ENCODE peak calls at places on chromosomes 4 and X, in seven cellular contexts. S is OCI-LY7, R is GM23338, U is NT2/D1, T is Peyer's patch, W is heart left ventricle, L is lung. H is an unnamed sample.

GRCh38 chr4:121484633-121485032 is 103.8 kb upstream of the QRFPR start:
- DNase-seq in S (peak; percentile 28), R (peak; percentile 78), U (peak; percentile 25), T (no peak), W (no peak), L (no peak), H (no peak)

GRCh38 chr4:96642486-96642885 is 802.6 kb downstream of the PDHA2 start:
- DNase-seq in S (no peak), R (peak; percentile 56), U (peak; percentile 20), T (no peak), W (no peak), L (no peak), H (no peak)

GRCh38 chr4:5543681-5544080 is 164.7 kb downstream of the EVC2 start:
- DNase-seq in S (no peak), R (no peak), U (no peak), T (no peak), W (no peak), L (no peak), H (no peak)

GRCh38 chr4:112523764-112524505 is 8.0 kb upstream of the NEUROG2 start:
- DNase-seq in S (peak; percentile 93), R (peak; percentile 96), U (peak; percentile 70), T (peak; percentile 84), W (no peak), L (peak; percentile 47), H (peak; percentile 62)

GRCh38 chr4:41204400-41204978 is 9.9 kb downstream of the APBB2 start:
- DNase-seq in S (no peak), R (no peak), U (no peak), T (no peak), W (peak; percentile 47), L (peak; percentile 56), H (no peak)

GRCh38 chr4:52266537-52267137 is 215.5 kb downstream of the SPATA18 start:
- DNase-seq in S (no peak), R (no peak), U (no peak), T (no peak), W (no peak), L (no peak), H (no peak)

GRCh38 chrX:1388651-1389050 is 3.3 kb downstream of the SLC25A6 start:
- DNase-seq in S (no peak), R (no peak), U (no peak), T (peak; percentile 26), W (no peak), L (no peak), H (no peak)

GRCh38 chrX:107396235-107396634 is 53.2 kb upstream of the FRMPD3 start:
- DNase-seq in S (no peak), R (no peak), U (no peak), T (no peak), W (no peak), L (no peak), H (no peak)

GRCh38 chrX:68383540-68383939 is 49.8 kb downstream of the OPHN1 start:
- DNase-seq in S (no peak), R (no peak), U (no peak), T (no peak), W (no peak), L (no peak), H (no peak)

GRCh38 chrX:134803551-134804183 is 145.4 kb upstream of the PLAC1 start:
- DNase-seq in S (no peak), R (peak; percentile 48), U (no peak), T (no peak), W (no peak), L (no peak), H (peak; percentile 64)

GRCh38 chrX:13281289-13281688 is 38.6 kb downstream of the ATXN3L start:
- DNase-seq in S (no peak), R (no peak), U (no peak), T (no peak), W (no peak), L (no peak), H (no peak)

GRCh38 chrX:33336783-33337182 is 125.4 kb upstream of the DMD start:
- DNase-seq in S (peak; percentile 68), R (peak; percentile 15), U (no peak), T (peak; percentile 47), W (peak; percentile 19), L (no peak), H (no peak)

GRCh38 chr4:25727711-25728493 is 72.3 kb downstream of the SLC34A2 start:
- DNase-seq in S (no peak), R (no peak), U (no peak), T (no peak), W (no peak), L (no peak), H (no peak)

GRCh38 chr4:109075617-109076016 is 226.8 kb downstream of the COL25A1 start:
- DNase-seq in S (no peak), R (no peak), U (no peak), T (no peak), W (no peak), L (no peak), H (no peak)

GRCh38 chr4:87108142-87108546 is 112.3 kb downstream of the KLHL8 start:
- DNase-seq in S (no peak), R (no peak), U (no peak), T (peak; percentile 66), W (peak; percentile 55), L (no peak), H (no peak)

GRCh38 chr4:5962416-5962815 is 55.8 kb downstream of the C4orf50 start:
- DNase-seq in S (no peak), R (no peak), U (no peak), T (peak; percentile 28), W (no peak), L (no peak), H (no peak)

GRCh38 chrX:151828434-151829080 is 84.1 kb upstream of the MAGEA4 start:
- DNase-seq in S (no peak), R (no peak), U (no peak), T (no peak), W (no peak), L (no peak), H (no peak)

GRCh38 chr4:106588906-106589305 is 220.3 kb upstream of the GIMD1 start:
- DNase-seq in S (no peak), R (no peak), U (no peak), T (no peak), W (no peak), L (no peak), H (no peak)

GRCh38 chr4:25532579-25532978 is 123.1 kb upstream of the SLC34A2 start:
- DNase-seq in S (no peak), R (no peak), U (no peak), T (no peak), W (no peak), L (no peak), H (no peak)

GRCh38 chr4:63122955-63123354 is 1286.3 kb downstream of the TECRL start:
- DNase-seq in S (no peak), R (no peak), U (no peak), T (no peak), W (no peak), L (no peak), H (no peak)

GRCh38 chr4:169207436-169208089 is 63.2 kb downstream of the SH3RF1 start:
- DNase-seq in S (no peak), R (no peak), U (no peak), T (no peak), W (no peak), L (no peak), H (no peak)

GRCh38 chr4:66524778-66525177 is 854.5 kb upstream of the EPHA5 start:
- DNase-seq in S (no peak), R (no peak), U (no peak), T (no peak), W (no peak), L (no peak), H (no peak)

DNA sequence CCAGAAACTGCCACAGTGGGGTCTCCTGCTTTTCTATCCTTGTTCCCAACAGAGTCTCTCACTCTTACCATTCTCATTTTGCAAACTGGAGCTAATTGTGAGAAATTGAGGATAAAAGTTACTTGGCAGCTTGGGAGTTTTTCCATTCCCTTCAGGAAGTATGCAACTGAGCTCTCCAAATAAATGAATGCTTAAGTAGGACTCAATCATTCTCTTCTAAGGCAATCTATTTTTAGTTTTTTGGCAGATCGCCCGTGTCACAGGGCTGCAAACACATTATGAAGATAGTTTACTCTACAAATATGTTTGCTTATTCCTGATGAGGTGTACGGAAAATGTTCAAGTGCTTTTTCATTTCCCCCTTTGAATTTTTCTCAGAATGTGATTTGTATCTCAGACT is 5.3 kb downstream of the ASB11 start:
- DNase-seq in S (no peak), R (no peak), U (no peak), T (no peak), W (peak; percentile 43), L (peak; percentile 63), H (no peak)
- H3K4me3 ChIP-seq in S (no peak overlapping the region), R (no peak overlapping the region), U (no peak overlapping the region), T (no peak overlapping the region), W (peak overlapping the region; percentile 50), L (no peak overlapping the region), H (no peak overlapping the region)

DNA sequence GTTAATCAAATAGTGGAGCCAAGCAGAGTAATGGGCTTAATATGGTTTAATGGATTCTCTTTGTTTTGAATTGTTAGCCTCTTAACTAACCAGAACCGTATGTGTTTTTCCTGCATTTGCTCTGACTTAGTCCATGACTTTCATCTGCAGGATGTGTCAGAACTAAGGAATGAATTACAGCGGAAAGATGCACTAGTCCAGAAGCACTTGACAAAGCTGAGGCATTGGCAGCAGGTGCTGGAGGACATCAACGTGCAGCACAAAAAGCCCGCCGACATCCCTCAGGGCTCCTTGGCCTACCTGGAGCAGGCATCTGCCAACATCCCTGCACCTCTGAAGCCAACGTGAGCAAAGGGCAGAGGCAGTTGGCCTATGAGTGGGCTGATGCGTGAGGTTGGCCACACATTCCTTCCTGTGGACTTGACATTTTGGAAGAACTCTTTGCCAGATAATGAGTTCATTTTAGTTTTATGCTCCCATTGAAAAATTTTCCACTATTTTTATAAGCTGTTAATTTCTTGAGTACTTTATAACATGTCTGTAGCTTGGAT is 9.1 kb downstream of the MED28 start:
- DNase-seq in S (no peak), R (no peak), U (no peak), T (no peak), W (no peak), L (no peak), H (no peak)
- H3K4me1 ChIP-seq in S (peaks cover 7% of the 10 kb centered on the region), R (no peaks in the 10 kb centered on the region), U (no peaks in the 10 kb centered on the region), T (no peaks in the 10 kb centered on the region), W (no peaks in the 10 kb centered on the region), L (peaks cover 9% of the 10 kb centered on the region), H (peaks cover 11% of the 10 kb centered on the region)

GRCh38 chr4:184289179-184289535 is 71.5 kb upstream of the ENPP6 start:
- DNase-seq in S (no peak), R (no peak), U (no peak), T (no peak), W (no peak), L (no peak), H (no peak)
- H3K4me3 ChIP-seq in S (peak overlapping the region; percentile 58), R (no peak overlapping the region), U (no peak overlapping the region), T (no peak overlapping the region), W (no peak overlapping the region), L (no peak overlapping the region), H (no peak overlapping the region)

GRCh38 chr4:36251983-36252382 is 7.7 kb upstream of the ARAP2 start:
- DNase-seq in S (no peak), R (no peak), U (no peak), T (no peak), W (no peak), L (no peak), H (no peak)

GRCh38 chr4:36255575-36255974 is 11.3 kb upstream of the ARAP2 start:
- DNase-seq in S (peak; percentile 76), R (no peak), U (no peak), T (peak; percentile 85), W (no peak), L (no peak), H (peak; percentile 90)

GRCh38 chr4:36256398-36256828 is 12.1 kb upstream of the ARAP2 start:
- DNase-seq in S (peak; percentile 30), R (no peak), U (no peak), T (no peak), W (no peak), L (no peak), H (no peak)

GRCh38 chr4:36249605-36250004 is 5.3 kb upstream of the ARAP2 start:
- DNase-seq in S (no peak), R (no peak), U (no peak), T (no peak), W (no peak), L (no peak), H (no peak)

GRCh38 chr4:36254355-36254754 is 10.0 kb upstream of the ARAP2 start:
- DNase-seq in S (no peak), R (no peak), U (no peak), T (no peak), W (no peak), L (no peak), H (no peak)
- H3K4me1 ChIP-seq in S (peaks cover 25% of the 10 kb centered on the region), R (no peaks in the 10 kb centered on the region), U (no peaks in the 10 kb centered on the region), T (peaks cover 18% of the 10 kb centered on the region), W (no peaks in the 10 kb centered on the region), L (no peaks in the 10 kb centered on the region), H (peaks cover 40% of the 10 kb centered on the region)

H was measured in CD8-positive, alpha-beta memory T cell.